ENCODE peak calls at places on chromosomes 2 and 18, in seven cellular contexts. O is NCI-H187 treated with DMSO at 0.1 percent for 48 hours; A is Peyer's patch; V is NCI-H446; M is GM03348; H is GM10248; I is activated CD4-positive, alpha-beta T cell treated with anti-CD3 and anti-CD28 coated beads, Interleukin-2, amount 10 ng/mL, durations not matched to agents 7 days and 5 days. S is an unnamed sample.

GRCh38 chr18:48488388-48488850 is 50.4 kb upstream of the CTIF start:
- DNase-seq in O (no peak), A (peak; percentile 69), V (peak; percentile 27), M (peak; percentile 77), H (no peak), I (no peak), S (no peak)

GRCh38 chr2:1542971-1543370 is 129.7 kb downstream of the TPO start:
- DNase-seq in O (no peak), A (no peak), V (no peak), M (no peak), H (no peak), I (no peak), S (peak; percentile 35)

GRCh38 chr2:19187323-19188020 is 171.0 kb downstream of the OSR1 start:
- DNase-seq in O (no peak), A (no peak), V (no peak), M (no peak), H (no peak), I (no peak), S (no peak)

GRCh38 chr2:179657068-179657467 is 204.3 kb downstream of the ZNF385B start:
- DNase-seq in O (no peak), A (no peak), V (no peak), M (no peak), H (no peak), I (no peak), S (no peak)

GRCh38 chr2:85697716-85698115 is 3.6 kb downstream of the GNLY start:
- DNase-seq in O (no peak), A (no peak), V (no peak), M (no peak), H (no peak), I (no peak), S (no peak)

GRCh38 chr2:16525265-16525887 is 140.3 kb downstream of the CYRIA start:
- DNase-seq in O (no peak), A (no peak), V (peak; percentile 42), M (no peak), H (peak; percentile 44), I (peak; percentile 18), S (peak; percentile 59)

GRCh38 chr18:2894841-2895370 is 48.1 kb downstream of the EMILIN2 start:
- DNase-seq in O (no peak), A (no peak), V (no peak), M (no peak), H (no peak), I (no peak), S (no peak)

GRCh38 chr2:71668326-71669057 is 215.1 kb downstream of the DYSF start:
- DNase-seq in O (no peak), A (no peak), V (no peak), M (no peak), H (no peak), I (no peak), S (no peak)

GRCh38 chr2:160703648-160704585 is 210.3 kb upstream of the RBMS1 start:
- DNase-seq in O (no peak), A (peak; percentile 52), V (peak; percentile 37), M (no peak), H (no peak), I (peak; percentile 52), S (no peak)

GRCh38 chr2:171244466-171244969 is 83.8 kb upstream of the TLK1 start:
- DNase-seq in O (no peak), A (no peak), V (no peak), M (peak; percentile 46), H (no peak), I (no peak), S (no peak)

GRCh38 chr18:6284300-6284699 is 130.4 kb downstream of the L3MBTL4 start:
- DNase-seq in O (no peak), A (no peak), V (no peak), M (no peak), H (no peak), I (no peak), S (no peak)

GRCh38 chr18:23281626-23282436 is 146.5 kb downstream of the CABLES1 start:
- DNase-seq in O (no peak), A (no peak), V (no peak), M (peak; percentile 54), H (no peak), I (no peak), S (peak; percentile 37)

GRCh38 chr2:98140210-98140609 is 53.2 kb downstream of the VWA3B start:
- DNase-seq in O (no peak), A (no peak), V (no peak), M (no peak), H (no peak), I (no peak), S (no peak)

GRCh38 chr2:44964704-44965343 is 23.3 kb downstream of the SIX3 start:
- DNase-seq in O (no peak), A (no peak), V (peak; percentile 71), M (no peak), H (no peak), I (no peak), S (peak; percentile 67)

GRCh38 chr2:121362776-121363175 is 77.8 kb upstream of the TFCP2L1 start:
- DNase-seq in O (no peak), A (no peak), V (peak; percentile 57), M (no peak), H (no peak), I (no peak), S (no peak)

S was measured in glutamatergic neuron.